ENCODE peak calls at places on chromosomes 13 and 19, in four cellular contexts. M is suprapubic skin, R is HCT116, V is breast epithelium. I is an unnamed sample.
A peak's percentile ranks its signal among the peaks of the same experiment; 100 is the strongest.

GRCh38 chr13:33123066-33123940 is 107.1 kb downstream of the KL start:
- DNase-seq in V (no peak), M (peak; percentile 74), R (no peak), I (no peak)

GRCh38 chr19:44726465-44726864 is 22.0 kb upstream of the BCL3 start:
- DNase-seq in V (no peak), M (no peak), R (no peak), I (no peak)

GRCh38 chr13:65940720-65941119 is 1289.4 kb downstream of the PCDH9 start:
- DNase-seq in V (no peak), M (no peak), R (no peak), I (no peak)

GRCh38 chr19:4742717-4743646 is 19.3 kb upstream of the DPP9 start:
- DNase-seq in M (no peak), R (no peak), V (no peak), I (no peak)

GRCh38 chr13:45511310-45512147 is 46.8 kb downstream of the COG3 start:
- DNase-seq in V (no peak), R (peak; percentile 43), M (no peak), I (no peak)

GRCh38 chr19:53254451-53255341 is at the start of gene ZNF677:
- DNase-seq in R (no peak), M (peak; percentile 92), V (peak; percentile 91), I (no peak)

GRCh38 chr19:55225415-55225958 is 3.1 kb downstream of the TMEM86B start:
- DNase-seq in M (no peak), R (no peak), V (no peak), I (no peak)

GRCh38 chr19:912181-913079 is 589 bp downstream of the R3HDM4 start:
- DNase-seq in M (no peak), R (no peak), V (no peak), I (no peak)

GRCh38 chr13:101408992-101409656 is 7.2 kb downstream of the NALCN start:
- DNase-seq in V (no peak), R (no peak), M (no peak), I (no peak)

GRCh38 chr13:32191452-32191998 is 123.6 kb downstream of the ZAR1L start:
- DNase-seq in M (no peak), V (no peak), R (no peak), I (no peak)

GRCh38 chr13:53473397-53473796 is 444.8 kb downstream of the OLFM4 start:
- DNase-seq in V (no peak), R (no peak), M (no peak), I (no peak)

GRCh38 chr19:33306853-33307792 is 4.8 kb upstream of the CEBPA start:
- DNase-seq in V (peak; percentile 60), M (no peak), R (no peak), I (no peak)

GRCh38 chr19:47049307-47049700 is 880 bp upstream of the TMEM160 start:
- DNase-seq in V (no peak), M (no peak), R (no peak), I (no peak)

GRCh38 chr19:10713317-10713716 is 4.6 kb upstream of the DNM2 start:
- DNase-seq in V (no peak), M (no peak), R (no peak), I (no peak)

GRCh38 chr13:101157261-101157660 is 259.0 kb downstream of the NALCN start:
- DNase-seq in V (no peak), M (no peak), R (no peak), I (no peak)

GRCh38 chr13:38405216-38405615 is 55.6 kb downstream of the UFM1 start:
- DNase-seq in V (no peak), M (no peak), R (no peak), I (no peak)

GRCh38 chr19:10006335-10006708 is 4.0 kb downstream of the COL5A3 start:
- DNase-seq in M (no peak), R (no peak), V (no peak), I (no peak)

GRCh38 chr19:2394054-2394668 is 33.2 kb downstream of the TIMM13 start:
- DNase-seq in V (no peak), M (no peak), R (no peak), I (no peak)

GRCh38 chr19:42315024-42315423 is 1.9 kb downstream of the TMEM145 start:
- DNase-seq in R (no peak), M (no peak), V (no peak), I (no peak)

GRCh38 chr19:30676990-30677679 is 305.0 kb downstream of the ZNF536 start:
- DNase-seq in V (no peak), M (no peak), R (no peak), I (no peak)

GRCh38 chr19:39937094-39937493 is 2.7 kb upstream of the FCGBP start:
- DNase-seq in R (no peak), V (no peak), M (no peak), I (no peak)

GRCh38 chr13:63873936-63874335 is 2458.3 kb upstream of the PCDH20 start:
- DNase-seq in R (no peak), M (no peak), V (no peak), I (no peak)

GRCh38 chr19:20162821-20163220 is 4.2 kb upstream of the ZNF486 start:
- DNase-seq in R (no peak), V (no peak), M (no peak), I (no peak)

GRCh38 chr13:48908381-48909087 is 67.2 kb upstream of the FNDC3A start:
- DNase-seq in R (no peak), M (no peak), V (no peak), I (no peak)

GRCh38 chr19:10520652-10521318 is 3.5 kb upstream of the S1PR5 start:
- DNase-seq in V (no peak), M (no peak), R (no peak), I (no peak)

GRCh38 chr19:17001603-17002183 is 24.9 kb downstream of the CPAMD8 start:
- DNase-seq in R (no peak), M (no peak), V (no peak), I (no peak)

GRCh38 chr13:36344886-36345437 is 1.2 kb downstream of the SPART start:
- DNase-seq in M (no peak), R (no peak), V (no peak), I (no peak)

GRCh38 chr19:1513492-1514294 is 874 bp upstream of the ADAMTSL5 start:
- DNase-seq in R (peak; percentile 53), V (no peak), M (no peak), I (no peak)

GRCh38 chr13:32663660-32664059 is 77.4 kb downstream of the PDS5B start:
- DNase-seq in R (no peak), V (no peak), M (no peak), I (no peak)

GRCh38 chr19:4581381-4582111 is 22.1 kb upstream of the SEMA6B start:
- DNase-seq in M (no peak), R (no peak), V (no peak), I (no peak)

GRCh38 chr13:33349996-33350826 is 64.7 kb upstream of the STARD13 start:
- DNase-seq in R (no peak), V (peak; percentile 61), M (peak; percentile 79), I (no peak)

GRCh38 chr19:3771033-3771905 is 759 bp downstream of the RAX2 start:
- DNase-seq in R (no peak), M (no peak), V (no peak), I (no peak)

GRCh38 chr13:22061371-22061805 is 390.5 kb downstream of the FGF9 start:
- DNase-seq in M (no peak), V (no peak), R (no peak), I (no peak)

DNA sequence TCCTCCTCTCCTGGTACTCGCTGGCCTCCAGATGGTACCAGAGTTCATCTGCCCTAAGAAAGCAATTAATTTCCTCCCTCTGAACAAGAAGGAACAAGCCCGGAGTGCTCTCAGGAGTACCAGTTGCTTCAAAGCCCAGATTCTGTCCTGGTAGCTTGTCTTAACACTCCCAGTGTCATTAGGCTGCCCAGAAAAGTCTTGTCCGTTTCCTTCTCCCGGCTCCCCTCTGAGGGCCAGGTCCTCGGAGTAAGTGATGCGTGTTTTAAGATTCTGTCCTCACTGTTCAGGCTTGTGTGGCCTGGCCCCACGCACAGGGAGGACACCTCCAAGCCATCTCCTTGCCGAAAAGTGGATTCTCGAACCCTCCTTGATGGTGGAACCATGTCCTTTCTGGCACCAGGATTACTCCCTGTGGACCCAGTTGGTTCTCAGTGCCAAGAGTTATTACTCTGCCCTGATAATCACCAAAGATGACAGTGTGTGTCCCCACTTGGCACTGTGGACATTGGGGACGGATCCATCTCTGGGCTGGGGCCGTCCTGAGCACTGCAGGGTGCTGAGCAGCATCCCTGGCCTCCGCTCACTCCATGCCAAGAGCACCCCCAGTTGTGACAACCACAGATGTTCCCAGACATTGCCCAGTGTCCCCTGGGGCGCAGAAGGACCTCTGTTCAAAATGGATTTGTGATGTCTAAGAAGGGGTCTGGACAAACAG is 52.5 kb downstream of the RFX2 start:
- DNase-seq in M (peak; percentile 70), V (peak; percentile 47), R (no peak), I (no peak)
- TF ChIP-seq POLR2AphosphoS5 in M (no peak), V (peak; percentile 8), R (no peak), I (peak; percentile 41)

GRCh38 chr19:49387936-49388372 is at the start of gene KASH5:
- DNase-seq in V (peak; percentile 82), M (no peak), R (no peak), I (no peak)
- TF ChIP-seq POLR2A in V (no peak), M (no peak), R (no peak), I (no peak)

DNA sequence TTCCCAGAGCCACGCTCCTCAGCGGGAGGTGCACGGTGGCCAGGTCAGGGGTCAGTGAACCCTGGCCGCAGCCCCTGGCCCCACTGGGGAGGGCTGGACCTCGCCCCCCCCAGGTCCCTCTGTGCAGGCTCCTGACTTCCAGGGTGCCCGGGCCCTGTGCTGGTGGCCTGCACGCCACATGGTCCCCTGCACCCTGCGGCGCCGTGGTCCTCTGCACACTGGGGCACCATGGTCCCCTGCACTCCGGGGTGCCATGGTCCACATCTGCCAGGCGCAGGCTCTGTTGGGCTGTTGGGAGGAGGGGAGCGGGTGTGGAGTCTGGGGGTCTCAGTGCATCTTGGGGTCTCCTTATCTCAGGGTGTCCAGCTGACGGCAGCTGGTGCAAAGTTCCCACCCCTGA is 23.3 kb upstream of the TMEM255B start:
- DNase-seq in V (no peak), R (no peak), M (no peak), I (no peak)
- H3K27ac ChIP-seq in V (no peak overlapping the region), R (no peak overlapping the region), M (no peak overlapping the region), I (no peak overlapping the region)

GRCh38 chr19:18152444-18152816 is 533 bp upstream of the PIK3R2 start:
- DNase-seq in V (peak; percentile 95), M (peak; percentile 99), R (peak; percentile 96), I (no peak)
- TF ChIP-seq POLR2AphosphoS5 in V (peak; percentile 65), M (no peak), R (no peak), I (no peak)